ENCODE peak calls at places on chromosomes 12 and 14, in six cellular contexts. One of them, this sample, is unnamed.

GRCh38 chr12:91382081-91382543 is 199.5 kb upstream of the DCN start:
- DNase-seq in uterus: peak; percentile 84
- DNase-seq in lower lobe of right lung: peak; percentile 81
- DNase-seq in astrocyte of the cerebellum: peak; percentile 66
- DNase-seq in endothelial cell of umbilical vein: peak; percentile 91
- DNase-seq in astrocyte: peak; percentile 59
- DNase-seq in this sample: peak; percentile 81

GRCh38 chr12:6767592-6768384 is 1.6 kb downstream of the PTMS start:
- DNase-seq in uterus: no peak
- DNase-seq in lower lobe of right lung: no peak
- DNase-seq in astrocyte of the cerebellum: no peak
- DNase-seq in endothelial cell of umbilical vein: peak; percentile 32
- DNase-seq in astrocyte: no peak
- DNase-seq in this sample: no peak

GRCh38 chr14:95046711-95047681 is 110.3 kb downstream of the DICER1 start:
- DNase-seq in uterus: peak; percentile 23
- DNase-seq in lower lobe of right lung: no peak
- DNase-seq in astrocyte of the cerebellum: no peak
- DNase-seq in endothelial cell of umbilical vein: no peak
- DNase-seq in astrocyte: no peak
- DNase-seq in this sample: peak; percentile 40

GRCh38 chr12:28023156-28023887 is 50.8 kb upstream of the PTHLH start:
- DNase-seq in uterus: no peak
- DNase-seq in lower lobe of right lung: no peak
- DNase-seq in astrocyte of the cerebellum: peak; percentile 72
- DNase-seq in endothelial cell of umbilical vein: peak; percentile 74
- DNase-seq in astrocyte: peak; percentile 95
- DNase-seq in this sample: no peak

GRCh38 chr12:6540181-6540877 is 6.0 kb downstream of the GAPDH start:
- DNase-seq in uterus: peak; percentile 93
- DNase-seq in lower lobe of right lung: peak; percentile 89
- DNase-seq in astrocyte of the cerebellum: peak; percentile 59
- DNase-seq in endothelial cell of umbilical vein: peak; percentile 73
- DNase-seq in astrocyte: peak; percentile 89
- DNase-seq in this sample: peak; percentile 97

GRCh38 chr12:4909734-4910501 is at the start of gene KCNA1:
- DNase-seq in uterus: peak; percentile 30
- DNase-seq in lower lobe of right lung: no peak
- DNase-seq in astrocyte of the cerebellum: no peak
- DNase-seq in endothelial cell of umbilical vein: no peak
- DNase-seq in astrocyte: peak; percentile 26
- DNase-seq in this sample: no peak

GRCh38 chr12:82866227-82866803 is 179.6 kb downstream of the TMTC2 start:
- DNase-seq in uterus: no peak
- DNase-seq in lower lobe of right lung: no peak
- DNase-seq in astrocyte of the cerebellum: no peak
- DNase-seq in endothelial cell of umbilical vein: no peak
- DNase-seq in astrocyte: no peak
- DNase-seq in this sample: no peak

GRCh38 chr14:26444745-26445144 is 153.1 kb downstream of the NOVA1 start:
- DNase-seq in uterus: no peak
- DNase-seq in lower lobe of right lung: no peak
- DNase-seq in astrocyte of the cerebellum: peak; percentile 22
- DNase-seq in endothelial cell of umbilical vein: peak; percentile 29
- DNase-seq in astrocyte: peak; percentile 8
- DNase-seq in this sample: no peak

GRCh38 chr14:71267691-71268090 is 360.4 kb downstream of the PCNX1 start:
- DNase-seq in uterus: no peak
- DNase-seq in lower lobe of right lung: no peak
- DNase-seq in astrocyte of the cerebellum: no peak
- DNase-seq in endothelial cell of umbilical vein: peak; percentile 5
- DNase-seq in astrocyte: no peak
- DNase-seq in this sample: no peak

GRCh38 chr12:51910168-51910567 is 2.9 kb downstream of the ACVRL1 start:
- DNase-seq in uterus: no peak
- DNase-seq in lower lobe of right lung: no peak
- DNase-seq in astrocyte of the cerebellum: no peak
- DNase-seq in endothelial cell of umbilical vein: peak; percentile 34
- DNase-seq in astrocyte: no peak
- DNase-seq in this sample: no peak

GRCh38 chr12:55713721-55714120 is 2.1 kb upstream of the BLOC1S1 start:
- DNase-seq in uterus: no peak
- DNase-seq in lower lobe of right lung: no peak
- DNase-seq in astrocyte of the cerebellum: peak; percentile 48
- DNase-seq in endothelial cell of umbilical vein: no peak
- DNase-seq in astrocyte: peak; percentile 87
- DNase-seq in this sample: no peak

GRCh38 chr14:103199141-103199540 is 75.9 kb downstream of the TNFAIP2 start:
- DNase-seq in uterus: peak; percentile 64
- DNase-seq in lower lobe of right lung: no peak
- DNase-seq in astrocyte of the cerebellum: no peak
- DNase-seq in endothelial cell of umbilical vein: no peak
- DNase-seq in astrocyte: peak; percentile 26
- DNase-seq in this sample: no peak

GRCh38 chr12:90304231-90304630 is 595.6 kb upstream of the ATP2B1 start:
- DNase-seq in uterus: no peak
- DNase-seq in lower lobe of right lung: no peak
- DNase-seq in astrocyte of the cerebellum: no peak
- DNase-seq in endothelial cell of umbilical vein: no peak
- DNase-seq in astrocyte: no peak
- DNase-seq in this sample: no peak

GRCh38 chr12:47990351-47991105 is 13.7 kb downstream of the COL2A1 start:
- DNase-seq in uterus: no peak
- DNase-seq in lower lobe of right lung: no peak
- DNase-seq in astrocyte of the cerebellum: no peak
- DNase-seq in endothelial cell of umbilical vein: no peak
- DNase-seq in astrocyte: no peak
- DNase-seq in this sample: no peak

GRCh38 chr12:16763901-16764300 is 157.9 kb upstream of the LMO3 start:
- DNase-seq in uterus: no peak
- DNase-seq in lower lobe of right lung: no peak
- DNase-seq in astrocyte of the cerebellum: peak; percentile 67
- DNase-seq in endothelial cell of umbilical vein: no peak
- DNase-seq in astrocyte: peak; percentile 27
- DNase-seq in this sample: no peak

GRCh38 chr12:120158351-120158750 is 36.2 kb downstream of the GCN1 start:
- DNase-seq in uterus: no peak
- DNase-seq in lower lobe of right lung: no peak
- DNase-seq in astrocyte of the cerebellum: no peak
- DNase-seq in endothelial cell of umbilical vein: no peak
- DNase-seq in astrocyte: no peak
- DNase-seq in this sample: no peak

GRCh38 chr14:101502761-101503392 is 58.4 kb upstream of the DIO3 start:
- DNase-seq in uterus: peak; percentile 10
- DNase-seq in lower lobe of right lung: peak; percentile 43
- DNase-seq in astrocyte of the cerebellum: no peak
- DNase-seq in endothelial cell of umbilical vein: no peak
- DNase-seq in astrocyte: no peak
- DNase-seq in this sample: peak; percentile 62

GRCh38 chr12:25806271-25806670 is 152.2 kb upstream of the RASSF8 start:
- DNase-seq in uterus: no peak
- DNase-seq in lower lobe of right lung: no peak
- DNase-seq in astrocyte of the cerebellum: no peak
- DNase-seq in endothelial cell of umbilical vein: no peak
- DNase-seq in astrocyte: peak; percentile 59
- DNase-seq in this sample: no peak

GRCh38 chr12:12327802-12328201 is 22.2 kb downstream of the MANSC1 start:
- DNase-seq in uterus: peak; percentile 8
- DNase-seq in lower lobe of right lung: no peak
- DNase-seq in astrocyte of the cerebellum: peak; percentile 61
- DNase-seq in endothelial cell of umbilical vein: peak; percentile 71
- DNase-seq in astrocyte: peak; percentile 45
- DNase-seq in this sample: no peak

GRCh38 chr12:132477703-132478432 is 12.1 kb upstream of the FBRSL1 start:
- DNase-seq in uterus: no peak
- DNase-seq in lower lobe of right lung: no peak
- DNase-seq in astrocyte of the cerebellum: no peak
- DNase-seq in endothelial cell of umbilical vein: no peak
- DNase-seq in astrocyte: no peak
- DNase-seq in this sample: no peak

GRCh38 chr12:93944196-93944595 is 204.2 kb upstream of the PLXNC1 start:
- DNase-seq in uterus: no peak
- DNase-seq in lower lobe of right lung: no peak
- DNase-seq in astrocyte of the cerebellum: no peak
- DNase-seq in endothelial cell of umbilical vein: no peak
- DNase-seq in astrocyte: no peak
- DNase-seq in this sample: no peak

GRCh38 chr12:116528067-116528466 is 31.1 kb upstream of the MAP1LC3B2 start:
- DNase-seq in uterus: no peak
- DNase-seq in lower lobe of right lung: no peak
- DNase-seq in astrocyte of the cerebellum: peak; percentile 59
- DNase-seq in endothelial cell of umbilical vein: peak; percentile 47
- DNase-seq in astrocyte: peak; percentile 82
- DNase-seq in this sample: no peak

GRCh38 chr12:48977290-48978281 is 536 bp upstream of the WNT1 start:
- DNase-seq in uterus: no peak
- DNase-seq in lower lobe of right lung: peak; percentile 83
- DNase-seq in astrocyte of the cerebellum: no peak
- DNase-seq in endothelial cell of umbilical vein: no peak
- DNase-seq in astrocyte: peak; percentile 46
- DNase-seq in this sample: no peak

GRCh38 chr12:51191516-51192283 is 18.8 kb upstream of the TFCP2 start:
- DNase-seq in uterus: no peak
- DNase-seq in lower lobe of right lung: no peak
- DNase-seq in astrocyte of the cerebellum: no peak
- DNase-seq in endothelial cell of umbilical vein: no peak
- DNase-seq in astrocyte: no peak
- DNase-seq in this sample: no peak

GRCh38 chr12:50246873-50247612 is 36.3 kb downstream of the LIMA1 start:
- DNase-seq in uterus: peak; percentile 88
- DNase-seq in lower lobe of right lung: no peak
- DNase-seq in astrocyte of the cerebellum: peak; percentile 78
- DNase-seq in endothelial cell of umbilical vein: peak; percentile 79
- DNase-seq in astrocyte: peak; percentile 99
- DNase-seq in this sample: peak; percentile 87

GRCh38 chr14:74510211-74510931 is 16.8 kb downstream of the ISCA2 start:
- DNase-seq in uterus: peak; percentile 13
- DNase-seq in lower lobe of right lung: peak; percentile 20
- DNase-seq in astrocyte of the cerebellum: no peak
- DNase-seq in endothelial cell of umbilical vein: no peak
- DNase-seq in astrocyte: peak; percentile 69
- DNase-seq in this sample: no peak

GRCh38 chr12:85279449-85280137 is 427 bp upstream of the ALX1 start:
- DNase-seq in uterus: peak; percentile 14
- DNase-seq in lower lobe of right lung: peak; percentile 29
- DNase-seq in astrocyte of the cerebellum: no peak
- DNase-seq in endothelial cell of umbilical vein: peak; percentile 57
- DNase-seq in astrocyte: no peak
- DNase-seq in this sample: no peak

GRCh38 chr12:18430425-18431048 is 169.2 kb downstream of the PIK3C2G start:
- DNase-seq in uterus: no peak
- DNase-seq in lower lobe of right lung: no peak
- DNase-seq in astrocyte of the cerebellum: peak; percentile 49
- DNase-seq in endothelial cell of umbilical vein: peak; percentile 62
- DNase-seq in astrocyte: peak; percentile 25
- DNase-seq in this sample: no peak

GRCh38 chr12:122366685-122367475 is 55.6 kb downstream of the CLIP1 start:
- DNase-seq in uterus: peak; percentile 66
- DNase-seq in lower lobe of right lung: no peak
- DNase-seq in astrocyte of the cerebellum: peak; percentile 66
- DNase-seq in endothelial cell of umbilical vein: peak; percentile 73
- DNase-seq in astrocyte: peak; percentile 93
- DNase-seq in this sample: no peak

DNA sequence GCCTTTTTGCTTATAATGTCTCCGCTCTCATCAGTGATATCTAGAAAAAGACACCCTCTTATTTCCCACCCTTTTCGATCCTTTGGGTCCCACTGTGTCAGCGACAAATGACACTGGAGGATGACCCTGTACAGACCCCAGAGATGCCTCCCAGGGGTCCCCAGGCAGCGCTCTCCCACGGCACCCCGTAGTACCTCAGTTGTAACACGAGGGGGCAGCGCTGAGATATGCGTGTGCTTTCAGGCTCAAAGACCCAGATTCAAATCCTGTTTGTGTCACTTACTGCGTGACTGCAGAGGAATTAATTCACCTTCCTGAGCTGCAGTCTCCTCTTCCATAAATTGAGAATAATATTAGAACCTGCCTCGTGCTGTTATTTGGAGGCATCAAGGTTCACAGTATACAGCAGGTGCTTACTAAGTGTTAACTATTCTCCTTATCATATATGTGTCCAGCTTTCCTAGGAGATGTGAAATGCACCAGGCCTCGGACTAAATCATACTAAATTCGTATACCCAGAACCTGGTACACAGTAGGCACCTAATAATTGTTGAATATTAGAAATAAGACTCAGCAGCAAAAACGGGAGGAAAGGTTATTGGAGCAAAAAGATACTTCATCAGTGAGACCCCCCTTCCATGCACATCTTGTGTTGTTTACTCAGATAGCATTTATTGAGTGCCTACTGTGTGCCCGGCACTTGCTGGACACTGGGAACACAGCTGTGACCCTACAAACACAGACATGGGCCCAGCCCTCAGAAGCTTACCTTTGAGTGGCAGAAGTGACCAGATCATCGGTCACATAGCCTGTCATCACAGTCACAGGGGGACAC is 99.9 kb downstream of the PHETA1 start:
- DNase-seq in uterus: no peak
- DNase-seq in lower lobe of right lung: no peak
- DNase-seq in astrocyte of the cerebellum: no peak
- DNase-seq in endothelial cell of umbilical vein: no peak
- DNase-seq in astrocyte: no peak
- DNase-seq in this sample: no peak
- TF ChIP-seq CTCF in uterus: no peak
- TF ChIP-seq CTCF in lower lobe of right lung: peak; percentile 51
- TF ChIP-seq CTCF in astrocyte of the cerebellum: peak; percentile 49
- TF ChIP-seq CTCF in endothelial cell of umbilical vein: peak; percentile 57
- TF ChIP-seq CTCF in astrocyte: peak; percentile 19
- TF ChIP-seq CTCF in this sample: no peak

GRCh38 chr12:113152196-113152834 is 2.8 kb downstream of the CFAP73 start:
- DNase-seq in uterus: no peak
- DNase-seq in lower lobe of right lung: no peak
- DNase-seq in astrocyte of the cerebellum: no peak
- DNase-seq in endothelial cell of umbilical vein: no peak
- DNase-seq in astrocyte: no peak
- DNase-seq in this sample: no peak
- H3K4me3 ChIP-seq in uterus: no peak overlapping the region
- H3K4me3 ChIP-seq in lower lobe of right lung: peak overlapping the region; percentile 55
- H3K4me3 ChIP-seq in astrocyte of the cerebellum: peak overlapping the region; percentile 32
- H3K4me3 ChIP-seq in endothelial cell of umbilical vein: no peak overlapping the region
- H3K4me3 ChIP-seq in astrocyte: peak overlapping the region; percentile 37
- H3K4me3 ChIP-seq in this sample: peak overlapping the region; percentile 61

GRCh38 chr12:57479043-57479375 is 657 bp downstream of the ARHGAP9 start:
- DNase-seq in uterus: no peak
- DNase-seq in lower lobe of right lung: no peak
- DNase-seq in astrocyte of the cerebellum: no peak
- DNase-seq in endothelial cell of umbilical vein: no peak
- DNase-seq in astrocyte: no peak
- DNase-seq in this sample: no peak
- TF ChIP-seq CTCF in uterus: no peak
- TF ChIP-seq CTCF in lower lobe of right lung: no peak
- TF ChIP-seq CTCF in astrocyte of the cerebellum: no peak
- TF ChIP-seq CTCF in endothelial cell of umbilical vein: no peak
- TF ChIP-seq CTCF in astrocyte: no peak
- TF ChIP-seq CTCF in this sample: no peak

DNA sequence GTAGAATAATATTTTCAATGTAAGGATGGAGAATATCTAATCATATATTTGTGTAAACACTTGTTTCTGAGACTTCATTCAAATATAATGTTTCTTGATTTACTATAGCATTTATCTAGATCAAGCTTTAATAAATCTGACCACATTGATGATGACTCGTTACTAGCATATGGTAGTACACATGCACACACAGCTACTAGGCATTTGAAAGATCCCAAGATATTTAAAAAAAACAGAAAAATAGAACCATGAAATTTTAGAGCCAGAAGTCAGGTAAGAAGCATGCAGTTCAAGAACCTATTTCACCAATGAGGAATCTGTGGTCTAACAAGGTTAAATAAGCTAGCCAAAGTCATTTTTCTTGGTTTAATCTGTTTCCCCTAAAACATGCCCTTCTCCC is 32.0 kb downstream of the DCP1B start:
- DNase-seq in uterus: no peak
- DNase-seq in lower lobe of right lung: no peak
- DNase-seq in astrocyte of the cerebellum: peak; percentile 45
- DNase-seq in endothelial cell of umbilical vein: no peak
- DNase-seq in astrocyte: peak; percentile 79
- DNase-seq in this sample: no peak
- H3K4me3 ChIP-seq in uterus: no peak overlapping the region
- H3K4me3 ChIP-seq in lower lobe of right lung: no peak overlapping the region
- H3K4me3 ChIP-seq in astrocyte of the cerebellum: no peak overlapping the region
- H3K4me3 ChIP-seq in endothelial cell of umbilical vein: no peak overlapping the region
- H3K4me3 ChIP-seq in astrocyte: no peak overlapping the region
- H3K4me3 ChIP-seq in this sample: peak overlapping the region; percentile 48